ENCODE peak calls at places on chromosomes 7 and 10, in ten cellular contexts. D, P, J, K, S, W, A, F, U and Y are unnamed samples.

GRCh38 chr10:127433951-127434350 is 115.2 kb upstream of the NPS start:
- DNase-seq in D (no peak), P (no peak), J (no peak), K (no peak), S (no peak), W (no peak), A (no peak), F (no peak), U (peak; percentile 16), Y (no peak)

GRCh38 chr10:121033371-121033770 is 182.2 kb downstream of the WDR11 start:
- DNase-seq in D (no peak), P (no peak), J (no peak), K (no peak), S (no peak), W (no peak), A (no peak), F (no peak), U (no peak), Y (no peak)

GRCh38 chr10:111439034-111439842 is 362.4 kb downstream of the ADRA2A start:
- DNase-seq in D (no peak), P (no peak), J (no peak), K (no peak), S (no peak), W (no peak), A (no peak), F (no peak), U (no peak), Y (no peak)

GRCh38 chr7:5780801-5781496 is 514 bp downstream of the RNF216 start:
- DNase-seq in D (peak; percentile 25), P (peak; percentile 25), J (no peak), K (no peak), S (peak; percentile 78), W (peak; percentile 39), A (no peak), F (peak; percentile 91), U (no peak), Y (peak; percentile 51)

GRCh38 chr7:11592699-11593098 is 239.3 kb downstream of the THSD7A start:
- DNase-seq in D (no peak), P (no peak), J (no peak), K (no peak), S (no peak), W (no peak), A (no peak), F (no peak), U (no peak), Y (no peak)

GRCh38 chr10:93352638-93353383 is 129.3 kb downstream of the MYOF start:
- DNase-seq in D (peak; percentile 44), P (no peak), J (no peak), K (no peak), S (no peak), W (no peak), A (peak; percentile 42), F (no peak), U (peak; percentile 52), Y (peak; percentile 12)

GRCh38 chr7:38398725-38399321 is 125.4 kb upstream of the TARP start:
- DNase-seq in D (peak; percentile 53), P (no peak), J (no peak), K (no peak), S (peak; percentile 75), W (peak; percentile 39), A (peak; percentile 21), F (peak; percentile 91), U (peak; percentile 48), Y (peak; percentile 51)

GRCh38 chr7:139675127-139676110 is 102.4 kb downstream of the HIPK2 start:
- DNase-seq in D (no peak), P (no peak), J (no peak), K (no peak), S (no peak), W (no peak), A (peak; percentile 95), F (no peak), U (peak; percentile 38), Y (no peak)

GRCh38 chr10:43128958-43129706 is 9.1 kb upstream of the CSGALNACT2 start:
- DNase-seq in D (no peak), P (no peak), J (no peak), K (no peak), S (peak; percentile 56), W (peak; percentile 16), A (no peak), F (peak; percentile 22), U (peak; percentile 98), Y (no peak)

GRCh38 chr7:143214789-143215679 is 6.8 kb upstream of the TAS2R40 start:
- DNase-seq in D (peak; percentile 86), P (peak; percentile 19), J (peak; percentile 55), K (peak; percentile 50), S (peak; percentile 82), W (peak; percentile 64), A (peak; percentile 80), F (no peak), U (peak; percentile 85), Y (peak; percentile 63)

GRCh38 chr7:13882051-13882450 is 107.4 kb downstream of the ETV1 start:
- DNase-seq in D (no peak), P (no peak), J (no peak), K (no peak), S (no peak), W (no peak), A (no peak), F (no peak), U (no peak), Y (no peak)

GRCh38 chr10:5291501-5292195 is 73.1 kb upstream of the UCN3 start:
- DNase-seq in D (peak; percentile 97), P (no peak), J (peak; percentile 86), K (no peak), S (peak; percentile 64), W (peak; percentile 43), A (peak; percentile 38), F (peak; percentile 81), U (peak; percentile 79), Y (peak; percentile 16)

GRCh38 chr7:137942459-137943115 is 59.3 kb downstream of the CREB3L2 start:
- DNase-seq in D (no peak), P (no peak), J (no peak), K (no peak), S (no peak), W (no peak), A (no peak), F (no peak), U (peak; percentile 48), Y (no peak)

GRCh38 chr7:143361552-143362125 is 874 bp downstream of the FAM131B start:
- DNase-seq in D (no peak), P (no peak), J (no peak), K (no peak), S (no peak), W (no peak), A (no peak), F (no peak), U (no peak), Y (no peak)

GRCh38 chr10:28291881-28292297 is 11.0 kb downstream of the MPP7 start:
- DNase-seq in D (no peak), P (no peak), J (no peak), K (no peak), S (peak; percentile 53), W (no peak), A (no peak), F (no peak), U (peak; percentile 93), Y (no peak)

GRCh38 chr7:389911-390601 is 100.1 kb downstream of the FOXL3 start:
- DNase-seq in D (no peak), P (no peak), J (no peak), K (no peak), S (no peak), W (peak; percentile 6), A (no peak), F (peak; percentile 60), U (no peak), Y (no peak)

GRCh38 chr7:2631924-2632716 is at the start of gene TTYH3:
- DNase-seq in D (no peak), P (peak; percentile 55), J (no peak), K (no peak), S (peak; percentile 76), W (no peak), A (no peak), F (peak; percentile 94), U (no peak), Y (peak; percentile 55)

GRCh38 chr7:154953006-154953684 is 49.8 kb downstream of the PAXIP1 start:
- DNase-seq in D (peak; percentile 66), P (no peak), J (peak; percentile 26), K (no peak), S (peak; percentile 77), W (peak; percentile 70), A (peak; percentile 38), F (peak; percentile 86), U (peak; percentile 29), Y (peak; percentile 42)

GRCh38 chr7:100372256-100372655 is 1.0 kb upstream of the PILRA start:
- DNase-seq in D (no peak), P (no peak), J (no peak), K (no peak), S (no peak), W (no peak), A (no peak), F (peak; percentile 82), U (peak; percentile 69), Y (no peak)
- H3K4me3 ChIP-seq in D (no peak overlapping the region), P (no peak overlapping the region), J (no peak overlapping the region), K (no peak overlapping the region), S (no peak overlapping the region), W (no peak overlapping the region), A (no peak overlapping the region), F (no peak overlapping the region), U (no peak overlapping the region), Y (no peak overlapping the region)

GRCh38 chr7:36781011-36781738 is 56.9 kb upstream of the AOAH start:
- DNase-seq in D (no peak), P (no peak), J (no peak), K (no peak), S (no peak), W (no peak), A (peak; percentile 13), F (no peak), U (no peak), Y (no peak)
- TF ChIP-seq POLR2A in D (no peak), P (no peak), J (no peak), K (no peak), S (no peak), W (peak; percentile 32), A (no peak), F (peak; percentile 8), U (no peak), Y (no peak)

DNA sequence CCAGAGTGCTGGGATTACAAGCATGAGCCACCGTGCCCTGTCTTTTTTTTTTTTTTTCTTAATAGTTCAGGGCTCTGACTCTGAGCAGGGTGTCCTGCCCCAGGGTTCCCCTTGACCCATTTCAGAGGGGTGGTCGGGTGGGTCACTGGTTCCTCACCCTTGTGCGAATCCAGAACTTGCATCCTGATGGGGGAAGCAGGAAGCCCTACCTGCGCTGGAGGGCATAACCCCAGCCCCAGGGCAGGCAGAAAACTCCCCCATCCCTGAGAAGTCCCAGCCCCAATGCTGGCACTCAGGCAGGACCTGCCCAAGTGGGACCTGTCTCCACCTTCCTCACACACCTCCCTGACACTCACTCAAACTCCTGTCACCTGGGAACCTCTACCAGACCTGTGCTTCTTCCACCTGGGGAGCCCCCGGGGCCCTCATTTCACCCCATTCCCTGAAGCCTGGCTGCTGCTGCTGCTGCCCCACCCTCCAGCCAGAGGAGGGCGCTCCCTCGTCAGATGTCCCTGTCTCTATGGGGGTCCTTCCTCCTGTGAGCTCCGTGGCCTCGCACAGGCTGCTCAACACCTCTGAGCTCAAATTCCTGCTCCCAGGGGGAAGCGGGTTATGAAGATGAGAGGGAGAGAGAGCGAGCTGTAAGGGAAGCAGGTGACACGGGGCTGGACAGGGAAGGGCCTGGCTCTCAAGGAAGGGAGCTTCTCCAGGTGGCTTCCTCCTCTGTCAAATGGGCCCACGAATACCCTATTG is 15.1 kb upstream of the ZNF273 start:
- DNase-seq in D (no peak), P (no peak), J (no peak), K (no peak), S (peak; percentile 52), W (peak; percentile 60), A (peak; percentile 27), F (no peak), U (no peak), Y (peak; percentile 31)
- H3K4me3 ChIP-seq in D (peak overlapping the region; percentile 44), P (peak overlapping the region; percentile 39), J (no peak overlapping the region), K (no peak overlapping the region), S (peak overlapping the region; percentile 50), W (peak overlapping the region; percentile 58), A (peak overlapping the region; percentile 54), F (peak overlapping the region; percentile 31), U (no peak overlapping the region), Y (peak overlapping the region; percentile 24)

GRCh38 chr7:66591801-66592596 is 36.7 kb upstream of the KCTD7 start:
- DNase-seq in D (peak; percentile 93), P (peak; percentile 90), J (peak; percentile 90), K (peak; percentile 64), S (peak; percentile 97), W (peak; percentile 95), A (peak; percentile 91), F (peak; percentile 98), U (peak; percentile 90), Y (peak; percentile 96)
- TF ChIP-seq POLR2A in D (peak; percentile 96), P (peak; percentile 96), J (no peak), K (peak; percentile 96), S (peak; percentile 93), W (peak; percentile 97), A (peak; percentile 92), F (peak; percentile 30), U (peak; percentile 96), Y (peak; percentile 89)